ENCODE peak calls at places on chromosome 13, in five cellular contexts. U, T, O, J and H are unnamed samples.

GRCh38 chr13:36885901-36886300 is 34.1 kb downstream of the SMAD9 start:
- DNase-seq in U (no peak), T (no peak), O (no peak), J (no peak), H (no peak)

GRCh38 chr13:108733141-108733540 is 103.7 kb downstream of the MYO16 start:
- DNase-seq in U (no peak), T (no peak), O (no peak), J (peak; percentile 4), H (no peak)

GRCh38 chr13:76709851-76710250 is 176.4 kb downstream of the KCTD12 start:
- DNase-seq in U (peak; percentile 40), T (no peak), O (no peak), J (no peak), H (no peak)

GRCh38 chr13:30696278-30697176 is 38.8 kb upstream of the ALOX5AP start:
- DNase-seq in U (no peak), T (no peak), O (no peak), J (peak; percentile 49), H (no peak)

GRCh38 chr13:44818428-44818827 is 170.8 kb downstream of the NUFIP1 start:
- DNase-seq in U (no peak), T (peak; percentile 36), O (no peak), J (no peak), H (no peak)

GRCh38 chr13:40233731-40234195 is 432.7 kb downstream of the FOXO1 start:
- DNase-seq in U (no peak), T (no peak), O (peak; percentile 76), J (no peak), H (no peak)

GRCh38 chr13:21005193-21005592 is 56.2 kb downstream of the LATS2 start:
- DNase-seq in U (no peak), T (no peak), O (no peak), J (no peak), H (no peak)

GRCh38 chr13:112887151-112887550 is 81.9 kb upstream of the MCF2L start:
- DNase-seq in U (no peak), T (no peak), O (no peak), J (no peak), H (no peak)

GRCh38 chr13:59088716-59089115 is 1075.0 kb downstream of the DIAPH3 start:
- DNase-seq in U (peak; percentile 48), T (peak; percentile 44), O (no peak), J (peak; percentile 53), H (no peak)

GRCh38 chr13:21050288-21051197 is 10.8 kb downstream of the LATS2 start:
- DNase-seq in U (no peak), T (no peak), O (no peak), J (no peak), H (no peak)

GRCh38 chr13:81140675-81141074 is 799.7 kb upstream of the SPRY2 start:
- DNase-seq in U (no peak), T (no peak), O (no peak), J (no peak), H (no peak)

GRCh38 chr13:81138353-81138995 is 797.5 kb upstream of the SPRY2 start:
- DNase-seq in U (no peak), T (no peak), O (no peak), J (no peak), H (no peak)

GRCh38 chr13:81142306-81142999 is 801.5 kb upstream of the SPRY2 start:
- DNase-seq in U (no peak), T (no peak), O (no peak), J (no peak), H (no peak)
- TF ChIP-seq CTCF in U (no peak), T (no peak), O (no peak), J (no peak), H (no peak)

GRCh38 chr13:114244637-114245036 is 9.9 kb downstream of the CDC16 start:
- DNase-seq in U (no peak), T (no peak), O (no peak), J (no peak), H (no peak)
- TF ChIP-seq CTCF in U (no peak), T (no peak), O (no peak), J (no peak), H (no peak)

GRCh38 chr13:90414691-90415596 is 932.5 kb upstream of the MIR17HG start:
- DNase-seq in U (peak; percentile 55), T (peak; percentile 67), O (no peak), J (peak; percentile 44), H (no peak)

GRCh38 chr13:90416519-90416918 is 931.0 kb upstream of the MIR17HG start:
- DNase-seq in U (peak; percentile 41), T (peak; percentile 62), O (no peak), J (no peak), H (no peak)

GRCh38 chr13:90413548-90413947 is 933.9 kb upstream of the MIR17HG start:
- DNase-seq in U (no peak), T (no peak), O (no peak), J (no peak), H (no peak)

GRCh38 chr13:90415902-90416301 is 931.6 kb upstream of the MIR17HG start:
- DNase-seq in U (no peak), T (no peak), O (no peak), J (no peak), H (no peak)

GRCh38 chr13:90416938-90417337 is 930.5 kb upstream of the MIR17HG start:
- DNase-seq in U (no peak), T (no peak), O (no peak), J (no peak), H (no peak)
- TF ChIP-seq CTCF in U (no peak), T (no peak), O (no peak), J (no peak), H (no peak)

GRCh38 chr13:85833938-85834337 is 34.7 kb upstream of the SLITRK6 start:
- DNase-seq in U (no peak), T (no peak), O (no peak), J (no peak), H (no peak)

GRCh38 chr13:85825454-85825853 is 26.2 kb upstream of the SLITRK6 start:
- DNase-seq in U (no peak), T (no peak), O (no peak), J (no peak), H (no peak)

GRCh38 chr13:85828094-85828684 is 29.0 kb upstream of the SLITRK6 start:
- DNase-seq in U (peak; percentile 36), T (peak; percentile 44), O (no peak), J (peak; percentile 2), H (no peak)
- TF ChIP-seq CTCF in U (peak; percentile 65), T (peak; percentile 68), O (no peak), J (peak; percentile 64), H (peak; percentile 57)